ENCODE peak calls at places on chromosomes 2 and 18, in four cellular contexts. D is Right ventricle myocardium superior, R is fibroblast of lung, V is T-helper 2 cell. A is an unnamed sample.

GRCh38 chr2:132400169-132400900 is 16.3 kb upstream of the GPR39 start:
- DNase-seq in D (no peak), R (peak), V (no peak), A (no peak)

GRCh38 chr2:142535311-142535710 is 342.2 kb upstream of the KYNU start:
- DNase-seq in D (no peak), R (no peak), V (no peak), A (no peak)

GRCh38 chr2:217956895-217957457 is 45.8 kb downstream of the TNS1 start:
- DNase-seq in D (no peak), R (no peak), V (no peak), A (no peak)

GRCh38 chr2:230974096-230974913 is 21.6 kb upstream of the SPATA3 start:
- DNase-seq in D (no peak), R (peak), V (peak), A (no peak)

GRCh38 chr2:67055387-67056304 is 341.5 kb upstream of the ETAA1 start:
- DNase-seq in D (no peak), R (peak), V (no peak), A (no peak)

GRCh38 chr2:2512931-2513330 is 181.9 kb upstream of the MYT1L start:
- DNase-seq in D (no peak), R (no peak), V (no peak), A (no peak)

GRCh38 chr2:23900927-23901322 is 26.0 kb downstream of the ATAD2B start:
- DNase-seq in D (no peak), R (peak), V (no peak), A (no peak)

GRCh38 chr2:80050246-80050645 is 254.3 kb downstream of the LRRTM1 start:
- DNase-seq in D (no peak), R (no peak), V (no peak), A (no peak)

GRCh38 chr2:41910126-41910525 is 137.7 kb upstream of the PKDCC start:
- DNase-seq in D (no peak), R (no peak), V (no peak), A (no peak)

GRCh38 chr2:14628906-14629305 is 3.6 kb upstream of the LRATD1 start:
- DNase-seq in D (no peak), R (no peak), V (no peak), A (no peak)

GRCh38 chr2:214192711-214193110 is 218.1 kb upstream of the VWC2L start:
- DNase-seq in D (no peak), R (no peak), V (no peak), A (no peak)

GRCh38 chr2:195998070-195998469 is 70.6 kb downstream of the DNAH7 start:
- DNase-seq in D (no peak), R (no peak), V (no peak), A (no peak)

GRCh38 chr2:133561045-133561852 is 7.0 kb downstream of the NCKAP5 start:
- DNase-seq in D (no peak), R (peak), V (no peak), A (no peak)

GRCh38 chr2:50591642-50592041 is 440.3 kb downstream of the NRXN1 start:
- DNase-seq in D (peak), R (no peak), V (no peak), A (no peak)

GRCh38 chr2:106886916-106887758 is 1.2 kb upstream of the ST6GAL2 start:
- DNase-seq in D (peak), R (peak), V (no peak), A (no peak)

GRCh38 chr2:54259413-54260240 is 3.6 kb upstream of the TSPYL6 start:
- DNase-seq in D (no peak), R (no peak), V (no peak), A (no peak)

GRCh38 chr18:23939896-23940295 is 74.7 kb upstream of the TTC39C start:
- DNase-seq in D (no peak), R (no peak), V (no peak), A (no peak)

GRCh38 chr18:59606193-59607175 is 90.7 kb downstream of the CCBE1 start:
- DNase-seq in D (peak), R (peak), V (no peak), A (no peak)

GRCh38 chr2:58702302-58702696 is 461.2 kb upstream of the FANCL start:
- DNase-seq in D (no peak), R (no peak), V (no peak), A (no peak)

GRCh38 chr2:161075701-161076100 is 84.5 kb upstream of the TANK start:
- DNase-seq in D (no peak), R (no peak), V (no peak), A (no peak)

GRCh38 chr2:96152301-96153165 is 7.3 kb upstream of the DUSP2 start:
- DNase-seq in D (no peak), R (no peak), V (no peak), A (no peak)

GRCh38 chr18:3529597-3529996 is 79.6 kb downstream of the TGIF1 start:
- DNase-seq in D (no peak), R (peak), V (no peak), A (no peak)

GRCh38 chr2:21519821-21520220 is 396.1 kb downstream of the TDRD15 start:
- DNase-seq in D (no peak), R (no peak), V (no peak), A (no peak)

GRCh38 chr18:68822926-68823325 is 25.0 kb downstream of the CCDC102B start:
- DNase-seq in D (no peak), R (no peak), V (no peak), A (no peak)

GRCh38 chr2:152611458-152612231 is 105.6 kb downstream of the PRPF40A start:
- DNase-seq in D (peak), R (peak), V (no peak), A (no peak)

GRCh38 chr2:226660524-226660923 is 139.1 kb downstream of the IRS1 start:
- DNase-seq in D (peak), R (peak), V (no peak), A (no peak)

GRCh38 chr2:238771193-238771592 is 76.7 kb upstream of the TWIST2 start:
- DNase-seq in D (no peak), R (peak), V (no peak), A (no peak)

GRCh38 chr2:9838391-9838790 is 4.9 kb upstream of the TAF1B start:
- DNase-seq in D (no peak), R (no peak), V (no peak), A (no peak)

GRCh38 chr2:218904176-218904575 is 23.5 kb downstream of the WNT10A start:
- DNase-seq in D (no peak), R (no peak), V (no peak), A (no peak)

GRCh38 chr2:112733877-112734276 is 13.1 kb downstream of the NT5DC4 start:
- DNase-seq in D (no peak), R (no peak), V (no peak), A (no peak)

GRCh38 chr2:197848602-197849001 is 44.2 kb downstream of the PLCL1 start:
- DNase-seq in D (no peak), R (no peak), V (no peak), A (no peak)

GRCh38 chr2:100929142-100929541 is 72.9 kb upstream of the RPL31 start:
- DNase-seq in D (no peak), R (peak), V (no peak), A (no peak)

GRCh38 chr2:15812187-15812830 is 128.0 kb upstream of the MYCN start:
- DNase-seq in D (no peak), R (no peak), V (no peak), A (no peak)

GRCh38 chr2:42127425-42128424 is 41.4 kb upstream of the EML4 start:
- DNase-seq in D (no peak), R (no peak), V (no peak), A (no peak)

GRCh38 chr2:75334076-75334475 is 134.8 kb upstream of the TACR1 start:
- DNase-seq in D (no peak), R (no peak), V (no peak), A (no peak)

GRCh38 chr2:214865400-214865799 is 55.9 kb upstream of the BARD1 start:
- DNase-seq in D (no peak), R (no peak), V (no peak), A (no peak)

GRCh38 chr2:111659361-111660281 is 224.4 kb downstream of the ANAPC1 start:
- DNase-seq in D (peak), R (peak), V (no peak), A (no peak)